ENCODE peak calls at places on chromosomes 2 and 18, in four cellular contexts. A is NCI-H2081, F is 8988T, W is stromal cell of bone marrow. U is an unnamed sample.

GRCh38 chr2:100640329-100641114 is 77.7 kb downstream of the PDCL3 start:
- DNase-seq in W (no peak), A (no peak), F (no peak), U (no peak)

GRCh38 chr18:37559194-37559593 is 6.4 kb downstream of the CELF4 start:
- DNase-seq in W (no peak), A (no peak), F (no peak), U (no peak)

GRCh38 chr2:5195636-5196035 is 496.5 kb upstream of the SOX11 start:
- DNase-seq in F (no peak), A (no peak), W (no peak), U (no peak)

GRCh38 chr2:105698820-105699219 is 45.9 kb upstream of the NCK2 start:
- DNase-seq in F (no peak), W (no peak), A (no peak), U (no peak)

GRCh38 chr2:63614448-63614968 is 25.7 kb downstream of the MDH1 start:
- DNase-seq in A (no peak), W (no peak), F (no peak), U (no peak)

GRCh38 chr2:31286230-31286629 is 52.3 kb downstream of the EHD3 start:
- DNase-seq in F (no peak), W (no peak), A (no peak), U (no peak)

GRCh38 chr2:29615183-29615582 is 306.2 kb downstream of the ALK start:
- DNase-seq in W (no peak), F (no peak), A (no peak), U (no peak)

GRCh38 chr2:238339814-238340213 is 19.5 kb downstream of the TRAF3IP1 start:
- DNase-seq in W (no peak), F (no peak), A (no peak), U (no peak)

GRCh38 chr2:32009479-32010256 is 1.1 kb downstream of the MEMO1 start:
- DNase-seq in F (peak; percentile 28), A (peak; percentile 41), W (no peak), U (no peak)

GRCh38 chr2:232367591-232368233 is 10.8 kb upstream of the ALPP start:
- DNase-seq in F (peak; percentile 76), A (no peak), W (no peak), U (no peak)

GRCh38 chr18:37783771-37784170 is 218.2 kb upstream of the CELF4 start:
- DNase-seq in F (no peak), W (no peak), A (no peak), U (no peak)

GRCh38 chr2:160417745-160418397 is 75.7 kb downstream of the RBMS1 start:
- DNase-seq in A (no peak), F (no peak), W (peak; percentile 90), U (no peak)

GRCh38 chr2:40488927-40489677 is 37.2 kb upstream of the SLC8A1 start:
- DNase-seq in F (no peak), W (peak; percentile 27), A (no peak), U (no peak)

GRCh38 chr2:37211939-37212338 is 15.6 kb downstream of the CEBPZOS start:
- DNase-seq in A (no peak), W (no peak), F (no peak), U (no peak)

GRCh38 chr2:48345176-48345575 is 184.8 kb upstream of the STON1 start:
- DNase-seq in A (no peak), F (no peak), W (no peak), U (no peak)

GRCh38 chr18:74066018-74066417 is 81.6 kb downstream of the FBXO15 start:
- DNase-seq in F (no peak), A (no peak), W (no peak), U (no peak)

GRCh38 chr2:110116033-110116710 is 550 bp upstream of the MALL start:
- DNase-seq in W (peak; percentile 76), A (no peak), F (peak; percentile 57), U (no peak)

GRCh38 chr18:58176915-58177717 is 133.1 kb downstream of the NEDD4L start:
- DNase-seq in A (no peak), W (peak; percentile 89), F (no peak), U (no peak)

GRCh38 chr2:241238693-241239198 is 50.3 kb downstream of the ANO7 start:
- DNase-seq in W (no peak), A (no peak), F (no peak), U (no peak)

GRCh38 chr2:213229814-213230213 is 54.5 kb upstream of the SPAG16 start:
- DNase-seq in W (no peak), A (no peak), F (no peak), U (no peak)

GRCh38 chr2:191728710-191729597 is 51.0 kb downstream of the NABP1 start:
- DNase-seq in W (no peak), F (no peak), A (no peak), U (no peak)

GRCh38 chr2:12824304-12824761 is 107.6 kb downstream of the TRIB2 start:
- DNase-seq in W (no peak), A (no peak), F (no peak), U (no peak)

GRCh38 chr2:20669609-20670314 is 2.8 kb downstream of the GDF7 start:
- DNase-seq in F (no peak), A (no peak), W (no peak), U (no peak)

GRCh38 chr2:138818479-138818878 is 38.3 kb upstream of the NXPH2 start:
- DNase-seq in F (no peak), A (peak; percentile 7), W (no peak), U (no peak)

GRCh38 chr18:48853588-48853987 is 97.2 kb downstream of the SMAD7 start:
- DNase-seq in W (no peak), F (no peak), A (no peak), U (no peak)

GRCh38 chr2:216657086-216657855 is 24.1 kb downstream of the IGFBP2 start:
- DNase-seq in W (no peak), F (no peak), A (no peak), U (no peak)

GRCh38 chr2:15840173-15840572 is 100.2 kb upstream of the MYCN start:
- DNase-seq in W (no peak), F (no peak), A (no peak), U (no peak)

GRCh38 chr2:106649306-106649705 is 162.1 kb downstream of the CD8B2 start:
- DNase-seq in F (no peak), W (no peak), A (no peak), U (no peak)

GRCh38 chr18:46518438-46518837 is 138.6 kb downstream of the LOXHD1 start:
- DNase-seq in A (no peak), W (no peak), F (peak; percentile 49), U (no peak)

GRCh38 chr2:199085201-199085750 is 372.5 kb downstream of the SATB2 start:
- DNase-seq in W (peak; percentile 45), A (no peak), F (no peak), U (no peak)

GRCh38 chr18:47260138-47260923 is 8.9 kb upstream of the SKOR2 start:
- DNase-seq in W (no peak), A (no peak), F (peak; percentile 65), U (no peak)